ENCODE peak calls at places on chromosomes 12 and 14, in eight cellular contexts. T, Y, W, F, K, I, R and J are unnamed samples.

GRCh38 chr14:89498836-89499235 is 81.8 kb upstream of the FOXN3 start:
- DNase-seq in Y (no peak), F (no peak), T (no peak), K (no peak), I (no peak), W (no peak), R (no peak), J (no peak)

GRCh38 chr12:12671850-12672660 is 23.9 kb downstream of the GPR19 start:
- DNase-seq in K (no peak), Y (no peak), R (no peak), F (no peak), W (peak), I (no peak), T (peak), J (no peak)

GRCh38 chr12:76018111-76018510 is 13.5 kb downstream of the PHLDA1 start:
- DNase-seq in Y (peak), W (no peak), K (no peak), R (no peak), T (peak), F (peak), I (no peak), J (no peak)

GRCh38 chr14:77708749-77709148 is 846 bp downstream of the SLIRP start:
- DNase-seq in Y (no peak), I (no peak), F (no peak), R (no peak), K (no peak), W (no peak), T (no peak), J (no peak)

GRCh38 chr14:72559669-72560068 is 334.2 kb downstream of the DPF3 start:
- DNase-seq in Y (no peak), W (no peak), F (no peak), K (no peak), I (peak), R (no peak), T (no peak), J (no peak)

GRCh38 chr14:103543721-103544626 is 15.0 kb downstream of the TRMT61A start:
- DNase-seq in T (no peak), W (peak), R (no peak), I (no peak), F (no peak), Y (no peak), K (no peak), J (no peak)

GRCh38 chr12:112198120-112198733 is 72.9 kb downstream of the TRAFD1 start:
- DNase-seq in W (peak), R (peak), K (no peak), F (peak), Y (peak), T (peak), I (peak), J (peak)

GRCh38 chr14:72555609-72556000 is 338.3 kb downstream of the DPF3 start:
- DNase-seq in T (no peak), K (no peak), I (no peak), F (no peak), Y (no peak), W (no peak), R (no peak), J (no peak)

GRCh38 chr14:63632932-63633514 is 8.6 kb downstream of the WDR89 start:
- DNase-seq in F (peak), Y (no peak), K (no peak), T (no peak), R (no peak), I (peak), W (peak), J (peak)

GRCh38 chr14:55942101-55942645 is 176.0 kb upstream of the PELI2 start:
- DNase-seq in R (no peak), W (no peak), Y (no peak), I (no peak), T (no peak), F (no peak), K (no peak), J (no peak)

GRCh38 chr12:87140257-87140656 is 884.1 kb upstream of the MGAT4C start:
- DNase-seq in W (peak), Y (no peak), K (no peak), F (no peak), T (peak), R (no peak), I (peak), J (no peak)

GRCh38 chr14:68680541-68681051 is 112.3 kb downstream of the ZFP36L1 start:
- DNase-seq in Y (no peak), W (no peak), K (no peak), F (no peak), R (no peak), T (peak), I (no peak), J (no peak)

GRCh38 chr14:91185721-91186120 is 58.8 kb downstream of the GPR68 start:
- DNase-seq in I (no peak), W (peak), K (no peak), T (no peak), F (no peak), Y (no peak), R (no peak), J (no peak)

GRCh38 chr12:132517013-132517739 is 27.2 kb downstream of the FBRSL1 start:
- DNase-seq in F (no peak), I (no peak), R (no peak), T (no peak), K (no peak), Y (no peak), W (no peak), J (no peak)

GRCh38 chr14:50599700-50600444 is 39.9 kb downstream of the ATL1 start:
- DNase-seq in K (no peak), R (no peak), T (peak), I (peak), W (peak), F (peak), Y (peak), J (peak)

GRCh38 chr12:64030155-64030554 is 185.7 kb downstream of the SRGAP1 start:
- DNase-seq in T (no peak), I (no peak), Y (no peak), R (no peak), F (no peak), W (peak), K (no peak), J (no peak)

GRCh38 chr14:81801921-81802320 is 268.3 kb upstream of the SEL1L start:
- DNase-seq in T (no peak), I (no peak), Y (no peak), K (no peak), F (no peak), R (no peak), W (no peak), J (no peak)

GRCh38 chr12:49891012-49891411 is 12.7 kb downstream of the FAIM2 start:
- DNase-seq in T (no peak), Y (no peak), R (no peak), K (no peak), F (no peak), I (no peak), W (no peak), J (no peak)

GRCh38 chr14:91946313-91947195 is 940 bp downstream of the FBLN5 start:
- DNase-seq in K (no peak), I (no peak), Y (no peak), T (peak), F (no peak), W (peak), R (no peak), J (no peak)

GRCh38 chr12:68375701-68376469 is 43.7 kb upstream of the MDM1 start:
- DNase-seq in I (no peak), K (no peak), F (no peak), W (no peak), T (peak), Y (no peak), R (no peak), J (no peak)

GRCh38 chr12:24979971-24980730 is 31.2 kb upstream of the BCAT1 start:
- DNase-seq in W (no peak), F (no peak), Y (no peak), K (no peak), R (no peak), I (no peak), T (no peak), J (no peak)

GRCh38 chr12:58416211-58416610 is 474.8 kb downstream of the ATP23 start:
- DNase-seq in K (no peak), R (no peak), T (peak), W (peak), Y (no peak), F (no peak), I (no peak), J (peak)

GRCh38 chr12:3225154-3225795 is 148.1 kb downstream of the TSPAN9 start:
- DNase-seq in K (no peak), R (no peak), T (peak), Y (no peak), W (peak), F (no peak), I (no peak), J (no peak)

GRCh38 chr14:104383088-104383805 is 196.3 kb upstream of the C14orf180 start:
- DNase-seq in R (no peak), I (no peak), F (no peak), K (no peak), Y (no peak), W (no peak), T (no peak), J (no peak)

GRCh38 chr12:75908961-75909699 is 122.4 kb downstream of the PHLDA1 start:
- DNase-seq in T (peak), K (no peak), F (no peak), W (no peak), Y (no peak), R (no peak), I (peak), J (no peak)

GRCh38 chr12:30687265-30687986 is 8.2 kb downstream of the IPO8 start:
- DNase-seq in K (no peak), F (no peak), W (peak), Y (no peak), I (no peak), R (no peak), T (peak), J (no peak)

GRCh38 chr12:18850752-18851151 is 112.8 kb downstream of the CAPZA3 start:
- DNase-seq in T (no peak), W (no peak), K (no peak), Y (no peak), F (no peak), R (no peak), I (no peak), J (no peak)

GRCh38 chr12:127230843-127231260 is 1036.1 kb upstream of the TMEM132C start:
- DNase-seq in R (no peak), T (peak), W (peak), I (peak), F (peak), K (no peak), Y (no peak), J (no peak)

GRCh38 chr14:34336501-34336900 is 125.5 kb downstream of the SPTSSA start:
- DNase-seq in I (no peak), T (no peak), Y (no peak), F (no peak), K (no peak), W (no peak), R (no peak), J (no peak)

GRCh38 chr12:101733166-101733565 is 6.1 kb downstream of the SYCP3 start:
- DNase-seq in K (no peak), W (no peak), I (no peak), Y (no peak), R (no peak), T (no peak), F (no peak), J (no peak)

GRCh38 chr14:103130965-103131364 is 7.7 kb downstream of the TNFAIP2 start:
- DNase-seq in I (peak), W (peak), K (no peak), F (no peak), Y (no peak), T (peak), R (no peak), J (no peak)

GRCh38 chr14:29805415-29806123 is 122.1 kb downstream of the PRKD1 start:
- DNase-seq in R (no peak), Y (no peak), K (no peak), I (peak), W (peak), T (peak), F (peak), J (peak)

GRCh38 chr14:57362356-57362755 is 28.0 kb upstream of the NAA30 start:
- DNase-seq in K (no peak), R (no peak), W (peak), T (peak), Y (no peak), I (no peak), F (no peak), J (no peak)

GRCh38 chr14:69335421-69335820 is 62.7 kb downstream of the ERH start:
- DNase-seq in Y (no peak), R (no peak), I (no peak), T (peak), F (no peak), K (no peak), W (peak), J (no peak)